ENCODE peak calls at places on chromosome 4, in four cellular contexts. H, O, V and F are unnamed samples.

GRCh38 chr4:25182941-25183340 is 22.7 kb upstream of the SEPSECS start:
- DNase-seq in H (no peak), O (no peak), V (no peak), F (no peak)

GRCh38 chr4:56728512-56728911 is 47.4 kb upstream of the HOPX start:
- DNase-seq in H (peak), O (peak), V (no peak), F (peak)

GRCh38 chr4:109434007-109434792 is 585 bp downstream of the SEC24B start:
- DNase-seq in H (no peak), O (peak), V (no peak), F (peak)

GRCh38 chr4:154626793-154627484 is 14.5 kb upstream of the FGG start:
- DNase-seq in H (peak), O (peak), V (no peak), F (peak)

GRCh38 chr4:111761531-111761930 is 383.7 kb upstream of the FAM241A start:
- DNase-seq in H (no peak), O (no peak), V (no peak), F (no peak)

GRCh38 chr4:48944252-48944651 is 37.7 kb upstream of the OCIAD2 start:
- DNase-seq in H (no peak), O (no peak), V (no peak), F (no peak)

GRCh38 chr4:61079976-61080375 is 120.2 kb upstream of the ADGRL3 start:
- DNase-seq in H (no peak), O (no peak), V (no peak), F (no peak)

GRCh38 chr4:56655627-56656345 is 25.3 kb downstream of the HOPX start:
- DNase-seq in H (peak), O (peak), V (no peak), F (no peak)

GRCh38 chr4:80407246-80407645 is 71.7 kb downstream of the CFAP299 start:
- DNase-seq in H (no peak), O (no peak), V (no peak), F (no peak)

GRCh38 chr4:7939377-7940108 is at the start of gene AFAP1:
- DNase-seq in H (peak), O (peak), V (peak), F (peak)

GRCh38 chr4:124712417-124713212 is at the start of gene ANKRD50:
- DNase-seq in H (peak), O (peak), V (peak), F (peak)

GRCh38 chr4:149291463-149291862 is 524.2 kb downstream of the IQCM start:
- DNase-seq in H (no peak), O (peak), V (no peak), F (no peak)

GRCh38 chr4:121784975-121785374 is 16.1 kb upstream of the EXOSC9 start:
- DNase-seq in H (no peak), O (peak), V (no peak), F (peak)

GRCh38 chr4:64584981-64585557 is 175.8 kb upstream of the TECRL start:
- DNase-seq in H (peak), O (peak), V (no peak), F (peak)

GRCh38 chr4:92100980-92101379 is 202.8 kb upstream of the GRID2 start:
- DNase-seq in H (no peak), O (no peak), V (no peak), F (no peak)

GRCh38 chr4:41438564-41438963 is 99.4 kb upstream of the LIMCH1 start:
- DNase-seq in H (no peak), O (no peak), V (no peak), F (no peak)

GRCh38 chr4:19832388-19832787 is 419.3 kb upstream of the SLIT2 start:
- DNase-seq in H (no peak), O (no peak), V (no peak), F (no peak)

GRCh38 chr4:138689182-138689546 is 326.4 kb upstream of the NOCT start:
- DNase-seq in H (no peak), O (no peak), V (no peak), F (no peak)

GRCh38 chr4:80094191-80094590 is 21.2 kb upstream of the ANTXR2 start:
- DNase-seq in H (no peak), O (no peak), V (no peak), F (no peak)

GRCh38 chr4:87559090-87559837 is 30.1 kb upstream of the SPARCL1 start:
- DNase-seq in H (peak), O (no peak), V (no peak), F (peak)

GRCh38 chr4:10727140-10727880 is 42.7 kb upstream of the CLNK start:
- DNase-seq in H (no peak), O (no peak), V (no peak), F (no peak)

GRCh38 chr4:825063-825968 is 613 bp downstream of the CPLX1 start:
- DNase-seq in H (no peak), O (no peak), V (no peak), F (peak)